ENCODE peak calls at places on chromosome 11, in ten cellular contexts. W is pons; K is left colon; F is RWPE1; Q is MM.1S; E is posterior cingulate gyrus; L is suprapubic skin; D is HTR-8/SVneo; P is activated CD4-positive, alpha-beta T cell treated with anti-CD3 and anti-CD28 coated beads for 24 hours; R is AG04449. J is an unnamed sample.

GRCh38 chr11:120563698-120564572 is 52.4 kb downstream of the GRIK4 start:
- DNase-seq in Q (no peak), F (no peak), R (no peak), W (peak; percentile 91), K (no peak), D (no peak), E (peak; percentile 95), L (no peak), P (no peak), J (no peak)

GRCh38 chr11:120801801-120802689 is 221.9 kb upstream of the TBCEL start:
- DNase-seq in P (peak; percentile 23), F (peak; percentile 68), E (peak; percentile 92), L (peak; percentile 70), W (peak; percentile 35), K (no peak), D (peak; percentile 71), Q (peak; percentile 62), R (no peak), J (peak; percentile 6)

GRCh38 chr11:57332694-57333440 is 2.8 kb downstream of the SSRP1 start:
- DNase-seq in K (no peak), L (no peak), P (no peak), F (no peak), E (peak; percentile 48), D (no peak), W (no peak), Q (no peak), R (no peak), J (no peak)

GRCh38 chr11:122743949-122744876 is 88.7 kb downstream of the UBASH3B start:
- DNase-seq in D (no peak), Q (peak; percentile 80), P (peak; percentile 61), L (no peak), W (no peak), K (peak; percentile 42), R (no peak), F (no peak), E (no peak), J (peak; percentile 29)

GRCh38 chr11:65968600-65969482 is 7.3 kb downstream of the SART1 start:
- DNase-seq in W (no peak), E (peak; percentile 52), R (no peak), F (no peak), K (no peak), Q (no peak), D (no peak), L (no peak), P (no peak), J (no peak)

GRCh38 chr11:111107501-111107900 is 138.0 kb upstream of the POU2AF2 start:
- DNase-seq in K (no peak), L (no peak), R (no peak), P (no peak), D (no peak), W (no peak), F (no peak), E (no peak), Q (no peak), J (no peak)

GRCh38 chr11:3905080-3905953 is 49.9 kb downstream of the STIM1 start:
- DNase-seq in F (peak; percentile 74), K (no peak), P (peak; percentile 45), D (peak; percentile 41), L (no peak), E (no peak), W (no peak), R (peak; percentile 38), Q (peak; percentile 46), J (no peak)

GRCh38 chr11:123509737-123510578 is 79.9 kb downstream of the GRAMD1B start:
- DNase-seq in D (peak; percentile 15), K (no peak), P (no peak), L (no peak), R (peak; percentile 21), F (no peak), E (peak; percentile 95), Q (no peak), W (peak; percentile 71), J (no peak)

GRCh38 chr11:1471736-1472135 is 14.8 kb downstream of the MOB2 start:
- DNase-seq in E (peak; percentile 54), P (no peak), Q (no peak), F (no peak), L (peak; percentile 34), D (no peak), K (no peak), R (no peak), W (no peak), J (no peak)

GRCh38 chr11:64694821-64695365 is 28.1 kb downstream of the NRXN2 start:
- DNase-seq in E (peak; percentile 88), K (no peak), L (no peak), W (peak; percentile 53), R (no peak), P (no peak), Q (no peak), D (no peak), F (no peak), J (no peak)

GRCh38 chr11:99063331-99063730 is 42.6 kb downstream of the CNTN5 start:
- DNase-seq in R (no peak), E (no peak), L (no peak), P (no peak), Q (no peak), F (no peak), W (no peak), K (no peak), D (no peak), J (no peak)

GRCh38 chr11:109096266-109096665 is 325.7 kb upstream of the C11orf87 start:
- DNase-seq in D (no peak), W (no peak), R (no peak), E (no peak), Q (no peak), P (no peak), L (no peak), F (no peak), K (no peak), J (no peak)

GRCh38 chr11:67422894-67423293 is 5.4 kb upstream of the RPS6KB2 start:
- DNase-seq in W (no peak), L (no peak), E (no peak), Q (no peak), K (no peak), P (no peak), R (no peak), D (no peak), F (peak; percentile 74), J (no peak)

GRCh38 chr11:46331653-46331984 is 15.6 kb upstream of the DGKZ start:
- DNase-seq in R (no peak), Q (no peak), K (no peak), P (no peak), L (no peak), W (no peak), F (no peak), E (no peak), D (no peak), J (no peak)

GRCh38 chr11:2445107-2445947 is 519 bp downstream of the KCNQ1 start:
- DNase-seq in R (no peak), D (no peak), Q (peak; percentile 28), P (no peak), K (no peak), L (peak; percentile 58), W (no peak), E (peak; percentile 28), F (no peak), J (no peak)

GRCh38 chr11:78699606-78700005 is 124.9 kb upstream of the NARS2 start:
- DNase-seq in L (no peak), P (no peak), E (no peak), K (no peak), R (no peak), F (no peak), D (no peak), Q (no peak), W (no peak), J (no peak)

GRCh38 chr11:12219732-12220131 is 109.3 kb downstream of the MICAL2 start:
- DNase-seq in D (no peak), R (no peak), K (no peak), L (no peak), E (no peak), W (no peak), Q (no peak), P (no peak), F (no peak), J (no peak)

GRCh38 chr11:86508604-86509471 is 134.2 kb downstream of the CCDC81 start:
- DNase-seq in P (no peak), W (no peak), E (no peak), R (no peak), Q (no peak), F (peak; percentile 48), L (no peak), D (no peak), K (no peak), J (no peak)

GRCh38 chr11:119919656-119920055 is 190.7 kb upstream of the NECTIN1 start:
- DNase-seq in F (no peak), E (no peak), R (no peak), D (no peak), L (no peak), W (no peak), Q (no peak), P (no peak), K (no peak), J (no peak)

J was measured in stimulated activated CD8-positive, alpha-beta memory T cell treated with anti-CD3 and anti-CD28 coated beads, Interleukin-15, amount 100 ng/mL, for 24 hours.